ENCODE peak calls at places on chromosomes 13 and 19, in eight cellular contexts. O is HTR-8/SVneo; G is caudate nucleus; Q is H54; F is activated gamma-delta T cell treated with anti-CD3 and anti-CD28 coated beads, Interleukin-2, amount 50 U/mL, for 16 hours; C is NCI-H510A treated with DMSO at 0.1 percent for 48 hours; Y is SW480; E is fibroblast of the conjunctiva. W is an unnamed sample.

GRCh38 chr13:46288570-46289259 is 77.0 kb downstream of the LRRC63 start:
- DNase-seq in O (peak), G (no peak), Q (no peak), F (no peak), C (peak), Y (peak), E (peak), W (peak)

GRCh38 chr19:5013761-5014160 is 44.8 kb downstream of the KDM4B start:
- DNase-seq in O (no peak), G (no peak), Q (no peak), F (no peak), C (no peak), Y (no peak), E (no peak), W (no peak)

GRCh38 chr13:85462792-85463425 is 336.3 kb downstream of the SLITRK6 start:
- DNase-seq in O (no peak), G (no peak), Q (no peak), F (no peak), C (no peak), Y (no peak), E (no peak), W (no peak)

GRCh38 chr13:99496322-99497142 is 4.7 kb upstream of the TM9SF2 start:
- DNase-seq in O (no peak), G (no peak), Q (peak), F (peak), C (no peak), Y (peak), E (peak), W (no peak)

GRCh38 chr13:96034662-96035061 is 18.5 kb downstream of the UGGT2 start:
- DNase-seq in O (no peak), G (no peak), Q (no peak), F (no peak), C (no peak), Y (no peak), E (no peak), W (no peak)

GRCh38 chr19:13460045-13460444 is 46.2 kb downstream of the CACNA1A start:
- DNase-seq in O (no peak), G (no peak), Q (no peak), F (no peak), C (no peak), Y (no peak), E (no peak), W (no peak)

GRCh38 chr13:91123456-91124127 is 223.9 kb upstream of the MIR17HG start:
- DNase-seq in O (no peak), G (no peak), Q (no peak), F (no peak), C (no peak), Y (no peak), E (no peak), W (peak)

GRCh38 chr13:98570929-98571372 is 6.0 kb downstream of the STK24 start:
- DNase-seq in O (no peak), G (no peak), Q (peak), F (no peak), C (peak), Y (peak), E (no peak), W (no peak)

W was measured in NCI-H82.